ENCODE peak calls at places on chromosomes 16 and 17, in eight cellular contexts. E is AG04450, Q is pancreas, J is left lung, R is psoas muscle, U is upper lobe of right lung, P is sigmoid colon, A is uterus. D is an unnamed sample.

GRCh38 chr17:7502987-7503386 is 18.8 kb downstream of the POLR2A start:
- DNase-seq in E (no peak), A (no peak), U (no peak), R (no peak), P (peak), J (no peak), Q (no peak), D (no peak)

GRCh38 chr17:31787857-31788570 is 71.0 kb downstream of the COPRS start:
- DNase-seq in A (peak), R (no peak), U (peak), E (peak), Q (no peak), P (peak), J (no peak), D (peak)

GRCh38 chr16:1771072-1771863 is at the start of gene NME3:
- DNase-seq in U (peak), Q (peak), P (peak), J (peak), A (peak), E (no peak), R (peak), D (peak)

GRCh38 chr16:57781741-57782606 is 20.3 kb downstream of the KIFC3 start:
- DNase-seq in Q (no peak), P (no peak), U (no peak), E (no peak), R (no peak), J (peak), A (no peak), D (no peak)

GRCh38 chr17:63150466-63150865 is 184.4 kb downstream of the TANC2 start:
- DNase-seq in A (no peak), P (no peak), E (no peak), J (no peak), Q (no peak), U (no peak), R (no peak), D (no peak)

GRCh38 chr16:86244936-86245335 is 265.4 kb upstream of the FOXF1 start:
- DNase-seq in U (no peak), A (no peak), J (no peak), P (no peak), R (no peak), E (no peak), Q (no peak), D (no peak)

GRCh38 chr16:59192551-59193199 is 458.6 kb upstream of the GOT2 start:
- DNase-seq in R (no peak), J (no peak), E (no peak), A (no peak), P (no peak), Q (no peak), U (no peak), D (no peak)

GRCh38 chr16:27677300-27677699 is 127.4 kb downstream of the KATNIP start:
- DNase-seq in J (no peak), R (no peak), U (no peak), P (no peak), E (no peak), A (no peak), Q (no peak), D (no peak)

GRCh38 chr16:55773859-55774549 is 58.9 kb downstream of the CES1 start:
- DNase-seq in U (no peak), A (no peak), E (no peak), Q (no peak), P (no peak), R (no peak), J (no peak), D (peak)

GRCh38 chr16:53191413-53191812 is 136.6 kb downstream of the CHD9 start:
- DNase-seq in R (no peak), E (no peak), Q (no peak), U (no peak), J (no peak), A (no peak), P (no peak), D (no peak)

GRCh38 chr17:2275722-2276121 is 27.9 kb downstream of the SMG6 start:
- DNase-seq in J (no peak), P (no peak), U (no peak), R (no peak), A (no peak), Q (no peak), E (no peak), D (no peak)

GRCh38 chr16:22397459-22397858 is 23.0 kb upstream of the CDR2 start:
- DNase-seq in R (no peak), U (no peak), Q (no peak), A (no peak), J (no peak), E (peak), P (no peak), D (no peak)

GRCh38 chr17:12985431-12986285 is 32.2 kb downstream of the ELAC2 start:
- DNase-seq in Q (no peak), P (no peak), J (no peak), A (no peak), R (no peak), U (no peak), E (no peak), D (no peak)

GRCh38 chr17:12095522-12095921 is 74.8 kb downstream of the MAP2K4 start:
- DNase-seq in E (no peak), A (no peak), J (no peak), U (no peak), P (no peak), R (no peak), Q (no peak), D (no peak)

GRCh38 chr17:50352072-50352692 is 6.3 kb downstream of the XYLT2 start:
- DNase-seq in R (no peak), J (no peak), U (peak), P (peak), A (no peak), Q (peak), E (no peak), D (no peak)

GRCh38 chr16:12620150-12620549 is 183.5 kb downstream of the CPPED1 start:
- DNase-seq in P (no peak), E (no peak), R (no peak), Q (no peak), U (no peak), A (no peak), J (no peak), D (no peak)

GRCh38 chr17:59840329-59840907 is 52.3 kb downstream of the TUBD1 start:
- DNase-seq in R (no peak), P (no peak), A (no peak), U (no peak), Q (no peak), J (no peak), E (no peak), D (no peak)

GRCh38 chr16:57341441-57342303 is 16.9 kb upstream of the CCL22 start:
- DNase-seq in E (peak), A (no peak), J (no peak), P (no peak), R (no peak), Q (no peak), U (no peak), D (peak)

GRCh38 chr17:64130559-64131001 is 636 bp upstream of the ERN1 start:
- DNase-seq in P (peak), R (no peak), J (no peak), Q (no peak), U (peak), E (no peak), A (peak), D (no peak)

GRCh38 chr17:60747069-60747808 is 69.6 kb downstream of the BCAS3 start:
- DNase-seq in J (no peak), E (no peak), A (no peak), U (no peak), Q (no peak), P (no peak), R (no peak), D (no peak)

GRCh38 chr16:31214705-31215286 is 877 bp downstream of the TRIM72 start:
- DNase-seq in J (peak), P (no peak), E (no peak), U (no peak), A (no peak), Q (no peak), R (peak), D (no peak)

GRCh38 chr16:19314718-19315425 is 29.3 kb downstream of the CLEC19A start:
- DNase-seq in E (no peak), A (no peak), U (no peak), P (no peak), R (no peak), Q (no peak), J (no peak), D (no peak)
- TF ChIP-seq CTCF in E (no peak), A (no peak), U (no peak), P (no peak), R (no peak), Q (no peak), J (no peak), D (no peak)

DNA sequence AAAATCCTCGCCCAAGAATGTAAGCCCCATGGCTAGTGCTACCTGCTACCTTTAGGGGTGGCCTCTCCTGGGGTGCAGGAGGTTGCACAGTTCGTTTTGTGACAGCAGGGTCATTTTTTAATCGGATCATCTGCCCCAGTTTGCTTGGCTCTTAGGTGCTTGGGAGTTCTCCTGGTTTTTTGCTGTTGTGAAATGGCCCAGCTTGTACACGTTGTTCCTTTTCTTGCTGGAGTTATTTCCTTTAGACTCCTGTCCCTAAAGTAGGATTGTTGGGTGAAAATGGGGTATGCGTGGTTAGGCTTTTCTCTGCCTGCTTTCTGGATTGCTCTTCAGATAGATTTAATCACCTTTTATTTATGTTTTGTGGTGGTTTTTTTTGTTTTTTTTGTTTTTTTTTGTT is 25.8 kb downstream of the ABCC1 start:
- DNase-seq in Q (no peak), A (no peak), R (peak), E (no peak), J (no peak), U (no peak), P (peak), D (no peak)
- H3K27ac ChIP-seq in Q (no peak), A (peak), R (peak), E (peak), J (peak), U (peak), P (peak), D (peak)

GRCh38 chr17:78972507-78973105 is 7.1 kb downstream of the LGALS3BP start:
- DNase-seq in Q (no peak), P (no peak), U (no peak), R (no peak), A (no peak), J (no peak), E (no peak), D (no peak)
- TF ChIP-seq CTCF in Q (no peak), P (no peak), U (no peak), R (no peak), A (no peak), J (no peak), E (no peak), D (no peak)

DNA sequence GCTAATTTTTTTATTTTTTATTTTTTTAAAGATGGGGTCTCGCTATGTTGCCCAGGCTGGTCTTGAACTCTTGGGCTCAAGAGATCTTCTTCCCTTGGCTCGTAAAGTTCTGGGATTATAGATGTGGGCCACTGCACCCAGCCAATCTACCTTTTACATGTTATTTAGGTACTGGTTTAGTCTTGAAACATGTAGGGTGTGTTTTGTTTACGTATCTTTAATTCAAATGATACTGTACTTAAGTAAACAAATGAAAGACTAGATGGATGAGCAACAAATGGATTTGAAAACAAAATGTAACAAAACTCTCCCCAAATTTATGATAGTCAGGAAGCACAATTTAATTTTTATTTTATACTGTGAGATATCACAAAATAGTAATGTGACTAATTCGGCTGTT is 207.7 kb downstream of the LGALS9B start:
- DNase-seq in J (no peak), P (no peak), A (no peak), Q (no peak), E (no peak), U (no peak), R (no peak), D (no peak)
- H3K27ac ChIP-seq in J (no peak), P (no peak), A (no peak), Q (no peak), E (no peak), U (no peak), R (no peak), D (no peak)

GRCh38 chr17:42518755-42519545 is 17.1 kb upstream of the NAGLU start:
- DNase-seq in A (peak), Q (no peak), E (no peak), J (no peak), U (peak), P (peak), R (no peak), D (peak)

GRCh38 chr17:42518046-42518754 is 17.8 kb upstream of the NAGLU start:
- DNase-seq in P (peak), A (peak), U (peak), J (no peak), Q (no peak), E (peak), R (peak), D (peak)

GRCh38 chr17:42520540-42520951 is 15.5 kb upstream of the NAGLU start:
- DNase-seq in A (no peak), P (no peak), E (no peak), R (no peak), U (no peak), J (no peak), Q (no peak), D (no peak)

GRCh38 chr17:42521036-42521435 is 15.0 kb upstream of the NAGLU start:
- DNase-seq in E (no peak), J (no peak), A (no peak), R (no peak), Q (no peak), P (no peak), U (no peak), D (no peak)

GRCh38 chr17:42519546-42520444 is 16.2 kb upstream of the NAGLU start:
- DNase-seq in A (peak), P (peak), Q (peak), E (peak), R (peak), J (no peak), U (peak), D (peak)
- TF ChIP-seq CTCF in A (peak), P (no peak), Q (no peak), E (no peak), R (no peak), J (no peak), U (no peak), D (no peak)

GRCh38 chr17:48905987-48906515 is 2.2 kb upstream of the UBE2Z start:
- DNase-seq in A (no peak), R (no peak), E (no peak), J (no peak), P (no peak), U (no peak), Q (no peak), D (no peak)
- H3K27ac ChIP-seq in A (no peak), R (no peak), E (no peak), J (no peak), P (no peak), U (no peak), Q (no peak), D (peak)

GRCh38 chr17:17645961-17646360 is 35.3 kb upstream of the RAI1 start:
- DNase-seq in U (no peak), J (no peak), A (no peak), R (no peak), P (no peak), E (no peak), Q (no peak), D (no peak)

GRCh38 chr17:17648762-17649161 is 32.5 kb upstream of the RAI1 start:
- DNase-seq in R (no peak), P (no peak), U (no peak), A (no peak), Q (no peak), E (no peak), J (no peak), D (no peak)

GRCh38 chr17:17647521-17648178 is 33.6 kb upstream of the RAI1 start:
- DNase-seq in P (no peak), U (no peak), A (no peak), R (no peak), Q (no peak), J (no peak), E (no peak), D (no peak)

DNA sequence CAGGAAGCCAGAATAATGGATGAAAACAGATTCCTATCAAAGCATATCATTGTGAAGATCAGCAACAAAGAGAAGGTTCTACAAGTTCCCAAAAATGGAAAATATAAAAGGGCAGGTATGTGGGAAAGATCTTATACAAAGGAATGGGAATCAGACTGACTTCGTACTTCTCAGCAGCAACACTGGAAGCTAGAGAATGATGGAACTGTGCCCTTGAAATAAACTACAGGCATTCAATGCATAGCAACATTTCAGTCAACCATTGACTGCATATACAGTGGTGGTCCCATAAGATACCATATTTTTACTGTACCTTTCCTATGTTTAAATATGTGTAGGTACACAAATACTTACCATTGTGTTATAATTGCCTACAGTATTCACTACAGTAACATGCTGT is 30.3 kb upstream of the RAI1 start:
- DNase-seq in Q (no peak), P (no peak), A (no peak), E (no peak), R (no peak), J (no peak), U (no peak), D (no peak)
- TF ChIP-seq CTCF in Q (no peak), P (no peak), A (no peak), E (no peak), R (no peak), J (no peak), U (no peak), D (no peak)

GRCh38 chr17:61884864-61885263 is 21.5 kb upstream of the BRIP1 start:
- DNase-seq in U (no peak), A (no peak), E (no peak), R (no peak), Q (no peak), J (no peak), P (no peak), D (no peak)
- H3K27ac ChIP-seq in U (no peak), A (no peak), E (no peak), R (no peak), Q (no peak), J (no peak), P (no peak), D (no peak)

DNA sequence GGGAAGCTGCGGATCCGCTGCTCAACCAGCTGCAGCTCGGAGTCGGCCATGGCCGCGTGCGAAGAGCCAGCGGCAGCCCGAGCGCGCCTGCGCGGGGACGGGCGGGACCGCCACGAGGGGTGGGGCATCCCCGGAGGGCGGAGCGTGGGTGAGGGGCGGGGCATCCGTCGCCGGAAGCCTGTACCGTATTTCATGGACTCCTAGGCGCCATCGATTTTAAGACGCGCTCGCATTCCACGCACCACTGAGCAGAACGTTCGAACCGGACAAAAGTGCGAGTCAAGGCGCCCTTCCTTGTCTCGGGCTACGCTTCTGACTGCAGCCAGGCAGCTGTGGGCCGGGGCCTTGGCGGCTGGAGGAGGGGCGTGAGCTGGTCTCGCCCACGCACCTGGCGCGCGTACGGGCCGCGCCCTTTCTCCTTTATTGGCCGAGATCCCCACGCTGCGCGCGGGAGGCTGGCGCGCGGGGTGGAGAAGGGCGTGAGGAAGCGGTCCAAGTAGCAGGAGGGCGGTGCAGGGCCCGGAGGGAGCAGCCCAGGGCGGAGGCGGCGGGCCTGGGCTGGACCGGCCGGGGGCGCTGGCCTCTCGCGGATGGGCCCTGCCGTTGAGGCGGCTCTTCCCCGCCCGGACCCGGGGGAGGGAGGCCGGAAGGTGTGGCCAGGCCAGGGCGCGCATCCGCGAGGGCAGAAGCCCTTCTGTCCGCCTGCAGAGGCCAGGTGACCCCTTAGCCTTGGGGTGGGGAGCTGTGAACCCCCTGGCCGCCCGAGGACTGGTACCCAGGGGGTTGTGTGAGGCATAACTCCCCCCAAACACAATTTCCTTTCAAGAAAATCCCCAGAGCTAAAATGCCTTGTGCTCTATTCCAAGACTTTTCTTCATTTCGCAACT is at the start of gene APRT:
- DNase-seq in J (peak), U (peak), A (peak), E (peak), P (peak), R (peak), Q (peak), D (peak)
- TF ChIP-seq CTCF in J (no peak), U (peak), A (peak), E (peak), P (peak), R (peak), Q (no peak), D (peak)

D was measured in RWPE1.